ENCODE peak calls at places on chromosomes 4 and X, in seven cellular contexts. P is tibial nerve, I is GM23338, X is heart right ventricle, B is IMR-90, Z is transverse colon, G is BJ. M is an unnamed sample. For H3K27me3, the result is how much of the 10 kb centered on the place peaks cover.

GRCh38 chrX:9315086-9315485 is 149.8 kb upstream of the TBL1X start:
- DNase-seq in P (no peak), I (no peak), X (no peak), B (peak), Z (no peak), G (no peak), M (no peak)

GRCh38 chr4:105859233-105859632 is 36.0 kb upstream of the NPNT start:
- DNase-seq in P (no peak), I (no peak), X (no peak), B (peak), Z (no peak), G (peak), M (no peak)

GRCh38 chrX:133593531-133593930 is 178.2 kb upstream of the GPC4 start:
- DNase-seq in P (no peak), I (no peak), X (no peak), B (no peak), Z (no peak), G (no peak), M (no peak)

GRCh38 chr4:15781427-15782095 is 3.4 kb downstream of the CD38 start:
- DNase-seq in P (no peak), I (no peak), X (no peak), B (no peak), Z (peak), G (no peak), M (no peak)

GRCh38 chr4:97394653-97395052 is 748.6 kb downstream of the STPG2 start:
- DNase-seq in P (no peak), I (no peak), X (no peak), B (no peak), Z (no peak), G (no peak), M (no peak)

GRCh38 chr4:155353923-155354540 is 22.7 kb downstream of the MAP9 start:
- DNase-seq in P (peak), I (peak), X (peak), B (peak), Z (peak), G (no peak), M (peak)

GRCh38 chrX:63350551-63350950 is 581 bp downstream of the SPIN4 start:
- DNase-seq in P (no peak), I (peak), X (peak), B (no peak), Z (peak), G (no peak), M (peak)

GRCh38 chr4:83389037-83389755 is 54.5 kb upstream of the HPSE start:
- DNase-seq in P (no peak), I (no peak), X (no peak), B (no peak), Z (no peak), G (no peak), M (no peak)

GRCh38 chr4:127875791-127876190 is 4.9 kb upstream of the PLK4 start:
- DNase-seq in P (no peak), I (no peak), X (no peak), B (no peak), Z (no peak), G (no peak), M (no peak)

GRCh38 chrX:152165033-152165743 is 26.8 kb upstream of the MAGEA10 start:
- DNase-seq in P (no peak), I (no peak), X (no peak), B (no peak), Z (no peak), G (no peak), M (no peak)

GRCh38 chr4:94480362-94480951 is 28.7 kb downstream of the PDLIM5 start:
- DNase-seq in P (no peak), I (no peak), X (no peak), B (no peak), Z (no peak), G (no peak), M (no peak)

GRCh38 chrX:68177542-68177941 is 255.8 kb downstream of the OPHN1 start:
- DNase-seq in P (no peak), I (no peak), X (no peak), B (peak), Z (no peak), G (no peak), M (no peak)

GRCh38 chrX:1388651-1389050 is 3.3 kb downstream of the SLC25A6 start:
- DNase-seq in P (no peak), I (no peak), X (no peak), B (no peak), Z (no peak), G (no peak), M (no peak)

GRCh38 chr4:121096629-121097028 is 24.3 kb upstream of the NDNF start:
- DNase-seq in P (no peak), I (peak), X (no peak), B (peak), Z (no peak), G (peak), M (no peak)

GRCh38 chrX:17617794-17618193 is 119.5 kb upstream of the SCML1 start:
- DNase-seq in P (no peak), I (no peak), X (no peak), B (no peak), Z (no peak), G (no peak), M (no peak)

GRCh38 chr4:768995-769394 is 56.9 kb downstream of the CPLX1 start:
- DNase-seq in P (no peak), I (no peak), X (no peak), B (no peak), Z (no peak), G (no peak), M (no peak)

GRCh38 chr4:174423257-174423944 is 98.9 kb downstream of the HPGD start:
- DNase-seq in P (no peak), I (no peak), X (no peak), B (peak), Z (no peak), G (no peak), M (peak)

GRCh38 chr4:156763511-156763910 is 208.1 kb downstream of the PDGFC start:
- DNase-seq in P (no peak), I (no peak), X (no peak), B (peak), Z (no peak), G (no peak), M (no peak)

GRCh38 chr4:664713-665231 is 9.3 kb downstream of the ATP5ME start:
- DNase-seq in P (no peak), I (no peak), X (peak), B (no peak), Z (no peak), G (no peak), M (no peak)

GRCh38 chr4:743463-744211 is 38.0 kb downstream of the PCGF3 start:
- DNase-seq in P (no peak), I (no peak), X (peak), B (peak), Z (no peak), G (no peak), M (no peak)

GRCh38 chr4:2059034-2059725 is at the start of gene NAT8L:
- DNase-seq in P (no peak), I (peak), X (peak), B (no peak), Z (no peak), G (no peak), M (no peak)

GRCh38 chr4:44931720-44932119 is 205.4 kb upstream of the GNPDA2 start:
- DNase-seq in P (no peak), I (no peak), X (no peak), B (no peak), Z (no peak), G (no peak), M (no peak)

DNA sequence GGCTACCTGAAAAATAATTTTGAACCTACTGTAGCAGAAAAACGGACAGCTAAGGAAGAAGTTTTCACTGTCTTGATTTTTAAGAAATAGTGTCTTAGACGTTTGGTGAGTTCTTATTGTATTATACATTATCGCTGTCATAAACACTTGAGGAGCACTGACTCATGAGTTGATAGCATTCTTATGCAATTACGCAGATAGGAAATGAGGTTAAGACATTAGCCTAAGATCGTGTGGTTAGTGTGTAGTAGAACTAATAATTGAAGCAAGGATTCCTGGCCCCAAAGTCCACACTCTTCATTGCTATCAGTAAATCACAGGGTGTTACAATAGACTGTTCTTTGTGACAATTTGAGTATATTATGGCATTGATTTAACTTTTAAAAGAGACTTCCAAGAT is 238.1 kb downstream of the ARAP2 start:
- DNase-seq in P (no peak), I (no peak), X (no peak), B (peak), Z (no peak), G (no peak), M (no peak)
- H3K4me3 ChIP-seq in P (no peak), I (no peak), X (no peak), B (no peak), Z (no peak), G (no peak), M (no peak)

GRCh38 chr4:51851937-51852290 is 9.0 kb downstream of the DCUN1D4 start:
- DNase-seq in P (no peak), I (no peak), X (no peak), B (no peak), Z (no peak), G (no peak), M (no peak)
- H3K27me3 ChIP-seq in P (under half), I (under half), X (under half), B (under half), Z (under half), G (under half), M (under half)

DNA sequence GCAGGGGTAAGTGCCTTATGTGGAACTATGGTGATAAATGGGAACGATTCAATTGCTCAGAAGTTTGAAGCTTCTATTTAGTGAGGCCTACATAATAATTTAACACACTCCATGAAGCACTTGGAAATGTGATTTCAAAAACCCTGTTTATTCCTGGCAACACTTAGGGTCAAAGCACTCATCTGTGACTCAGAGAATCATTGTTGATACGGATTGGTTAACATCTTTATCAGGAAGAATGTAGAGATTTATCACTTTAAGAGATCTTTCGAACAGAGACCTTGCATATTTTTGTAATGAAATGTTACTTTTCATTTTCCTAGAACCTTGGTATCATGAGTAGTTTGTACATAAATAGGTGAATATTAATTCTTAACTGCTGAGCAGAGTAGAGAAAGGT is 269.1 kb upstream of the SLIT2 start:
- DNase-seq in P (no peak), I (no peak), X (no peak), B (peak), Z (no peak), G (peak), M (no peak)
- H3K4me3 ChIP-seq in P (no peak), I (no peak), X (no peak), B (no peak), Z (no peak), G (no peak), M (no peak)

GRCh38 chr4:4575284-4576211 is 33.7 kb upstream of the STX18 start:
- DNase-seq in P (no peak), I (peak), X (peak), B (peak), Z (peak), G (no peak), M (peak)
- H3K27me3 ChIP-seq in P (under half), I (under half), X (under half), B (under half), Z (under half), G (under half), M (under half)

DNA sequence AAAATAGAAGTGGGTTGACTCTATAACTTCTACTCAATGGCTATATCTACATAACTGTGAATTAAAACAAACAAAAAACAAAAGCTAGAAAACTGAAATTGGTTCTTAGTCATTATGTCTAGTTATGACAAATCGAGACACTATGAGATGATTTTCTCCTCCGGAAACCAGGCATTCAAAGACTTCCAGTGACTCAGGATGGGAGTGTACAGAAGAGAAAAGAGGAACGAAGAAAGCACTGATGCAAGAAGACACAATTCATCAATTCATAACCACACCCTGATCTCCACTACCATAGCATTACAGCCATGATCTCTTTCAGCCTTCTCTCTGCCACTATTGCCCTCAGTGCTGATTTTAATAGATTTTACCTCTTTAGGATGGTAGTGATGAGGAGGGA is 253.6 kb downstream of the CBLL2 start:
- DNase-seq in P (no peak), I (no peak), X (no peak), B (peak), Z (no peak), G (no peak), M (no peak)
- H3K4me3 ChIP-seq in P (no peak), I (no peak), X (no peak), B (no peak), Z (no peak), G (no peak), M (no peak)